ENCODE peak calls at places on chromosome 3, in five cellular contexts. G, M, L, V and B are unnamed samples.

GRCh38 chr3:159923961-159924360 is 64.7 kb upstream of the IL12A start:
- DNase-seq in G (no peak), M (no peak), L (no peak), V (no peak), B (no peak)

GRCh38 chr3:41290736-41291135 is 91.4 kb downstream of the CTNNB1 start:
- DNase-seq in G (no peak), M (no peak), L (no peak), V (no peak), B (no peak)

GRCh38 chr3:146692254-146692653 is 87.1 kb upstream of the PLSCR5 start:
- DNase-seq in G (no peak), M (no peak), L (no peak), V (no peak), B (no peak)

GRCh38 chr3:48469046-48469915 is 22.7 kb downstream of the ATRIP start:
- DNase-seq in G (no peak), M (no peak), L (no peak), V (no peak), B (no peak)

GRCh38 chr3:4421121-4421520 is 45.9 kb downstream of the SUMF1 start:
- DNase-seq in G (no peak), M (no peak), L (no peak), V (no peak), B (no peak)

GRCh38 chr3:103459815-103460214 is 1025.0 kb downstream of the ZPLD1 start:
- DNase-seq in G (no peak), M (no peak), L (no peak), V (no peak), B (no peak)

GRCh38 chr3:31165399-31165860 is 271.0 kb upstream of the GADL1 start:
- DNase-seq in G (no peak), M (no peak), L (no peak), V (no peak), B (no peak)

GRCh38 chr3:151328298-151329036 is 882 bp downstream of the P2RY13 start:
- DNase-seq in G (no peak), M (no peak), L (no peak), V (no peak), B (no peak)

GRCh38 chr3:44206862-44207652 is 34.6 kb upstream of the TOPAZ1 start:
- DNase-seq in G (no peak), M (no peak), L (no peak), V (no peak), B (peak; percentile 26)

GRCh38 chr3:16460886-16461285 is 52.6 kb downstream of the RFTN1 start:
- DNase-seq in G (no peak), M (no peak), L (no peak), V (no peak), B (no peak)

GRCh38 chr3:56700136-56700535 is 17.1 kb upstream of the TASOR start:
- DNase-seq in G (no peak), M (no peak), L (no peak), V (no peak), B (no peak)

GRCh38 chr3:187955076-187955952 is 198.6 kb upstream of the LPP start:
- DNase-seq in G (no peak), M (no peak), L (peak; percentile 45), V (no peak), B (no peak)

GRCh38 chr3:149596136-149596770 is 61.6 kb downstream of the WWTR1 start:
- DNase-seq in G (no peak), M (no peak), L (no peak), V (no peak), B (no peak)

GRCh38 chr3:171505822-171506333 is 45.7 kb upstream of the TNIK start:
- DNase-seq in G (no peak), M (no peak), L (no peak), V (no peak), B (no peak)

GRCh38 chr3:171504376-171504775 is 44.2 kb upstream of the TNIK start:
- DNase-seq in G (no peak), M (no peak), L (no peak), V (no peak), B (no peak)

GRCh38 chr3:171508676-171509075 is 48.5 kb upstream of the TNIK start:
- DNase-seq in G (no peak), M (no peak), L (no peak), V (no peak), B (no peak)

GRCh38 chr3:171508206-171508605 is 48.0 kb upstream of the TNIK start:
- DNase-seq in G (no peak), M (no peak), L (no peak), V (no peak), B (no peak)

DNA sequence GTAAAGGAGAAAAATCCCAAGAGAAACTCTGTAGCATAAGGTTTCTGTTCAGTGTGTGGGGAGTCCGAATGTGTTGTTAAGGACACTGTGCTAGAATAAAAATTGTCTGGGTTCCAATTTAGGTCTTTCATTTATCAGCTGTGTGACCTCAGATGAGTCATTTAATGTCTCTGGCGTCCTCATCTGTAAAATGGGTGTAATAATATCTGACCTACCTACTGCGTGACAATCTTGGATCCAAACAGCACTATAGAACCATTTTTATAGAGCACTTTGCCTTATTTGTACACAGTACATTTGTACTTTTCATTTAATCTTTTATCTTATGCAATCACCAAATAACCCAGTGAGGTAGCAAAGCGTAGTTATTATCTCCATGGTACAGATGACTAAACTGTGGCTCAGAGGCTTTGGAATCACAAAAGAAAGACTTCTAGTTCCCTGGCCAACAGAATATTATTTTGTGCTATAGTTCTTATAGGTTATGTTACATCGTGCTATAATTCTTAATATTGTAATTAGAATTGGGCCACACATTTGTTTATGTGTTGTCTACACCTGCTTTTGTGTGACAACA is 46.6 kb upstream of the TNIK start:
- DNase-seq in G (no peak), M (no peak), L (no peak), V (no peak), B (no peak)
- TF ChIP-seq SP1 in G (no peak), M (no peak), L (no peak), V (no peak), B (no peak)

DNA sequence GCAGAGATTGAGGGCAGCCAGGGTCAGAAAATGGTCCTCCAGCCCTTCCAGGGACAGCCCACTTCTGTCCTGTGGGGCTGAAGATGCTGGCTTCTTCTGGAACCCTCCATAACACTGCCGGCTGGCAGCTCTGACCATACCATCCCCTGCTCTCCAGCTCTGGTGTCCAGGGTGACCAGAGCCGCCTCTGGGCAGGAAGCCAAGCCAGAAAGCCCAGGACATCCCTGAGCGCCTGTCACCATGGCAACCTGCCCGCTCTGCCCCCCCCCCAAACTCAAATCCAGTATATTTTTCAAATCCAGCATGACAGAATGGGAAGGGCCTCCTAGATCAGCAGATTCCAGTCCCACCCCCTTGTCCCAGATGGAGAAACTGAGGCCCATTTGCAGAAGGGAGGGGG is 420 bp upstream of the TMIE start:
- DNase-seq in G (no peak), M (no peak), L (no peak), V (no peak), B (peak; percentile 49)
- TF ChIP-seq ZNF274 in G (no peak), M (no peak), L (no peak), V (no peak), B (no peak)

GRCh38 chr3:134249935-134250716 is 533 bp downstream of the RYK start:
- DNase-seq in G (no peak), M (peak; percentile 77), L (peak; percentile 39), V (no peak), B (peak; percentile 49)
- TF ChIP-seq SRF in G (no peak), M (no peak), L (no peak), V (no peak), B (no peak)

GRCh38 chr3:178618907-178619306 is 82.7 kb downstream of the KCNMB2 start:
- DNase-seq in G (no peak), M (no peak), L (no peak), V (no peak), B (no peak)

GRCh38 chr3:178623666-178624255 is 87.5 kb downstream of the KCNMB2 start:
- DNase-seq in G (no peak), M (no peak), L (no peak), V (no peak), B (no peak)

GRCh38 chr3:178618197-178618596 is 82.0 kb downstream of the KCNMB2 start:
- DNase-seq in G (no peak), M (no peak), L (no peak), V (no peak), B (no peak)
- TF ChIP-seq SP1 in G (no peak), M (no peak), L (no peak), V (no peak), B (no peak)

GRCh38 chr3:158668506-158668905 is 3.9 kb downstream of the LXN start:
- DNase-seq in G (no peak), M (no peak), L (no peak), V (no peak), B (no peak)

GRCh38 chr3:158672293-158673176 is at the start of gene LXN:
- DNase-seq in G (no peak), M (peak; percentile 85), L (peak; percentile 3), V (peak; percentile 56), B (peak; percentile 43)
- TF ChIP-seq ZNF274 in G (no peak), M (no peak), L (no peak), V (no peak), B (no peak)

DNA sequence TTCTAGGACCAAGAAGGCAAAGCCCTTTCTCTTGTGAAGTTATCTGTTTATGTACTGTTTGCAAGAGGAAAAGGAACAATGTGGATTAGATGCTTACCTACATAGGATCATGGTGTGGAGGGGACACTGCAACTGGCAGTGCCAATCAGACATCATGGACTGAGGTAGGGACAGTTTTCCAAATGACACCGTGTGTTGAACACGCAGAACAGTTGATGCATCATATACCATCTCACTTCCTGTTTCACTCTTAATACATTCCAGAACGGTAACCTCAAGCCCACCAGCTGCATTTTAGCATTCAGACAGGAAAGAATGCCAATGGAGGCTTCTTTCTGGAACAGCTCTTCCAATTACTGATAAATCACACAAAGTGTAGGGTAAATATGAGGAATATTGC is 397.7 kb upstream of the LMCD1 start:
- DNase-seq in G (no peak), M (no peak), L (no peak), V (no peak), B (no peak)
- TF ChIP-seq SRF in G (no peak), M (no peak), L (no peak), V (no peak), B (no peak)